ENCODE peak calls at places on chromosome 11, in four cellular contexts. One of them, this sample, is unnamed.

GRCh38 chr11:563812-564578 is 3.2 kb downstream of the RASSF7 start:
- DNase-seq in cardiac muscle cell: no peak
- DNase-seq in hepatocyte: no peak
- DNase-seq in left ventricle myocardium inferior: no peak
- DNase-seq in this sample: no peak

GRCh38 chr11:83006877-83007330 is 64.8 kb downstream of the RAB30 start:
- DNase-seq in cardiac muscle cell: no peak
- DNase-seq in hepatocyte: no peak
- DNase-seq in left ventricle myocardium inferior: no peak
- DNase-seq in this sample: no peak

GRCh38 chr11:6667733-6668374 is 12.2 kb upstream of the DCHS1 start:
- DNase-seq in cardiac muscle cell: peak
- DNase-seq in hepatocyte: no peak
- DNase-seq in left ventricle myocardium inferior: no peak
- DNase-seq in this sample: no peak

GRCh38 chr11:108239076-108239475 is 16.2 kb downstream of the ATM start:
- DNase-seq in cardiac muscle cell: no peak
- DNase-seq in hepatocyte: no peak
- DNase-seq in left ventricle myocardium inferior: no peak
- DNase-seq in this sample: no peak

GRCh38 chr11:78419327-78419726 is 1.7 kb upstream of the GAB2 start:
- DNase-seq in cardiac muscle cell: no peak
- DNase-seq in hepatocyte: peak
- DNase-seq in left ventricle myocardium inferior: peak
- DNase-seq in this sample: peak

GRCh38 chr11:107819361-107820014 is 39.1 kb downstream of the SLC35F2 start:
- DNase-seq in cardiac muscle cell: no peak
- DNase-seq in hepatocyte: no peak
- DNase-seq in left ventricle myocardium inferior: no peak
- DNase-seq in this sample: no peak

GRCh38 chr11:77710358-77710757 is 72.8 kb upstream of the CLNS1A start:
- DNase-seq in cardiac muscle cell: no peak
- DNase-seq in hepatocyte: no peak
- DNase-seq in left ventricle myocardium inferior: no peak
- DNase-seq in this sample: no peak

GRCh38 chr11:66336234-66337102 is at the start of gene RIN1:
- DNase-seq in cardiac muscle cell: peak
- DNase-seq in hepatocyte: peak
- DNase-seq in left ventricle myocardium inferior: no peak
- DNase-seq in this sample: peak

GRCh38 chr11:16881074-16881709 is 133.0 kb downstream of the PLEKHA7 start:
- DNase-seq in cardiac muscle cell: peak
- DNase-seq in hepatocyte: peak
- DNase-seq in left ventricle myocardium inferior: peak
- DNase-seq in this sample: no peak

GRCh38 chr11:19345848-19346681 is 105.3 kb upstream of the E2F8 start:
- DNase-seq in cardiac muscle cell: peak
- DNase-seq in hepatocyte: peak
- DNase-seq in left ventricle myocardium inferior: peak
- DNase-seq in this sample: no peak

GRCh38 chr11:123740787-123741158 is 687 bp downstream of the ZNF202 start:
- DNase-seq in cardiac muscle cell: peak
- DNase-seq in hepatocyte: peak
- DNase-seq in left ventricle myocardium inferior: no peak
- DNase-seq in this sample: peak

GRCh38 chr11:96199563-96200025 is 143.4 kb downstream of the MAML2 start:
- DNase-seq in cardiac muscle cell: no peak
- DNase-seq in hepatocyte: no peak
- DNase-seq in left ventricle myocardium inferior: no peak
- DNase-seq in this sample: no peak

GRCh38 chr11:3984896-3985295 is 109.7 kb upstream of the RRM1 start:
- DNase-seq in cardiac muscle cell: peak
- DNase-seq in hepatocyte: peak
- DNase-seq in left ventricle myocardium inferior: no peak
- DNase-seq in this sample: no peak

GRCh38 chr11:117058761-117059233 is 39.4 kb downstream of the SIK3 start:
- DNase-seq in cardiac muscle cell: no peak
- DNase-seq in hepatocyte: no peak
- DNase-seq in left ventricle myocardium inferior: no peak
- DNase-seq in this sample: no peak

GRCh38 chr11:30196400-30197206 is 34.2 kb upstream of the FSHB start:
- DNase-seq in cardiac muscle cell: peak
- DNase-seq in hepatocyte: peak
- DNase-seq in left ventricle myocardium inferior: peak
- DNase-seq in this sample: peak

GRCh38 chr11:125881291-125881690 is 6.2 kb upstream of the HYLS1 start:
- DNase-seq in cardiac muscle cell: no peak
- DNase-seq in hepatocyte: no peak
- DNase-seq in left ventricle myocardium inferior: no peak
- DNase-seq in this sample: no peak

GRCh38 chr11:119861160-119861559 is 132.2 kb upstream of the NECTIN1 start:
- DNase-seq in cardiac muscle cell: no peak
- DNase-seq in hepatocyte: no peak
- DNase-seq in left ventricle myocardium inferior: no peak
- DNase-seq in this sample: no peak

GRCh38 chr11:119144825-119145476 is 3.9 kb upstream of the ABCG4 start:
- DNase-seq in cardiac muscle cell: peak
- DNase-seq in hepatocyte: peak
- DNase-seq in left ventricle myocardium inferior: peak
- DNase-seq in this sample: peak

GRCh38 chr11:112581747-112582146 is 321.1 kb upstream of the PLET1 start:
- DNase-seq in cardiac muscle cell: no peak
- DNase-seq in hepatocyte: no peak
- DNase-seq in left ventricle myocardium inferior: no peak
- DNase-seq in this sample: no peak

GRCh38 chr11:10108901-10109665 is 184.9 kb downstream of the SBF2 start:
- DNase-seq in cardiac muscle cell: no peak
- DNase-seq in hepatocyte: peak
- DNase-seq in left ventricle myocardium inferior: no peak
- DNase-seq in this sample: no peak

GRCh38 chr11:5620606-5621521 is 3.9 kb upstream of the TRIM34 start:
- DNase-seq in cardiac muscle cell: peak
- DNase-seq in hepatocyte: peak
- DNase-seq in left ventricle myocardium inferior: no peak
- DNase-seq in this sample: peak

GRCh38 chr11:4863893-4864292 is 14.9 kb upstream of the OR51S1 start:
- DNase-seq in cardiac muscle cell: peak
- DNase-seq in hepatocyte: no peak
- DNase-seq in left ventricle myocardium inferior: no peak
- DNase-seq in this sample: no peak

GRCh38 chr11:57335343-57336110 is at the start of gene SSRP1:
- DNase-seq in cardiac muscle cell: peak
- DNase-seq in hepatocyte: peak
- DNase-seq in left ventricle myocardium inferior: peak
- DNase-seq in this sample: peak

DNA sequence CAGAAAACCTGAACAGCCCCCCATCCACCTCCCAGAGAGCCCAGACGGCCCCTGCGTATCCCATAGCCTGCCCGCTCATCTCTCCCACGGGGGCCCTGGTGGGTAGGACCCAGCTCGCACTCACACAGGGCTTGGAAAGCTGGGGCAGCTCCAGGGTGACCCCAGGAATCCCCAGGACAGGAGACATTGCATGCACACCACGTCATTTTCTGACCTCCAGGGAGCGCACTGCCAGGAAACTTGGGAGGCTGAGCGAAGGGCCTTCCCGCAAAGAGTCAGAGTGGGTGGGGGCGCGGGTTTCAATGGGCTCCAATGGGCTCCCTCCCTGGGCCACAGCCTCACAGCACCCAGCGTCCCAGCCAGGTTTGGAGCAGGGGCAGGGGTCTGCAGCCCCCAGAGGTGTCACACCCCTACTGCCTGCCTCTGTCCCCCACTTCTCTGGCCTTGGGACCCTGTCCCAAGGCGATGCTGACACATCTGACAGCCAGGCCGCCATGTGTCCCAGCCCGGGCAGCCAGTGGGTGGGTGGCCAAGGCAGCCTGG is 8.2 kb upstream of the SYT8 start:
- DNase-seq in cardiac muscle cell: no peak
- DNase-seq in hepatocyte: no peak
- DNase-seq in left ventricle myocardium inferior: no peak
- DNase-seq in this sample: peak
- TF ChIP-seq CTCF in cardiac muscle cell: peak
- TF ChIP-seq CTCF in hepatocyte: no peak
- TF ChIP-seq CTCF in left ventricle myocardium inferior: no peak
- TF ChIP-seq CTCF in this sample: no peak

GRCh38 chr11:44700009-44700408 is 26.8 kb upstream of the TSPAN18 start:
- DNase-seq in cardiac muscle cell: peak
- DNase-seq in hepatocyte: no peak
- DNase-seq in left ventricle myocardium inferior: no peak
- DNase-seq in this sample: no peak
- H3K27ac ChIP-seq in cardiac muscle cell: peak
- H3K27ac ChIP-seq in hepatocyte: no peak
- H3K27ac ChIP-seq in left ventricle myocardium inferior: peak
- H3K27ac ChIP-seq in this sample: no peak

DNA sequence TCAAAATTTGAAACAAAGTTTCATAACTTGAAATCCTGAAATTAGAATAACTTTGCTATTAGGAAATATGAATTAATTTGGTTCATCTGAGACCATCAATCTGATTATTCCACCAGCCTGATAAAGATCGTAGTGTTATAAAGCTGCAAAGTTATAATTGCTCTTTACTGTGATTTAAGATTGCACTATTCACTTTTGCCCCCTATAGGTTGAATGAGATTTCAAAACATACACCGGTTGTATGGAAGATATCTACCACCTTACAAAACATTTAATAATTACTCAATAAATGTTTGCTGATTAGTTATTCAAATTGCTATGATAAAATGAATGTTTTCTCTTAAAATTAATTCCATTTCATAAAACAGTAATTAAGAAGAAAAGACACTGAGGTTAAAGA is 26.1 kb downstream of the APIP start:
- DNase-seq in cardiac muscle cell: no peak
- DNase-seq in hepatocyte: no peak
- DNase-seq in left ventricle myocardium inferior: no peak
- DNase-seq in this sample: no peak
- TF ChIP-seq CTCF in cardiac muscle cell: peak
- TF ChIP-seq CTCF in hepatocyte: peak
- TF ChIP-seq CTCF in left ventricle myocardium inferior: peak
- TF ChIP-seq CTCF in this sample: peak

GRCh38 chr11:64534391-64534801 is 56.6 kb upstream of the SLC22A12 start:
- DNase-seq in cardiac muscle cell: no peak
- DNase-seq in hepatocyte: no peak
- DNase-seq in left ventricle myocardium inferior: no peak
- DNase-seq in this sample: no peak

GRCh38 chr11:64531906-64532312 is 59.1 kb upstream of the SLC22A12 start:
- DNase-seq in cardiac muscle cell: peak
- DNase-seq in hepatocyte: no peak
- DNase-seq in left ventricle myocardium inferior: no peak
- DNase-seq in this sample: no peak

GRCh38 chr11:64531422-64531821 is 59.6 kb upstream of the SLC22A12 start:
- DNase-seq in cardiac muscle cell: no peak
- DNase-seq in hepatocyte: no peak
- DNase-seq in left ventricle myocardium inferior: no peak
- DNase-seq in this sample: no peak

GRCh38 chr11:64534950-64535349 is 56.1 kb upstream of the SLC22A12 start:
- DNase-seq in cardiac muscle cell: no peak
- DNase-seq in hepatocyte: no peak
- DNase-seq in left ventricle myocardium inferior: no peak
- DNase-seq in this sample: no peak

DNA sequence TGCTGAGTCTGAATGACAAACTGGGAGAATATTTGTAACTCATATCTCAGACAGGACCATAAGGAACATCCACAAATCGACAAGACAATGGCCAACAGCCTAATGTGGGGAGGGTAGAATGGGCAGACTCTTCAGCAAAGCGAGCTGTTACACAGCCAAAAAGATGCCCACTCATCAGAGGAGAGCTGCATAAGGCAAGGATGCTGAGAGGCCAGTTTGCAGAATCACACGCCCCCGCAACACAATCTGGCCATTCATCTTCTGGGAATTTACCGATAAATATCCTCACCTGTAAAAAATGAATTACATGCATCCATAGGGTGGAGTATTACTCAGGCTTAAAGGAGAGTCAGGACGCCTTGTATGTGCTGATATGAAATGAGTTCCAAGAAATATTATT is 57.5 kb upstream of the SLC22A12 start:
- DNase-seq in cardiac muscle cell: no peak
- DNase-seq in hepatocyte: no peak
- DNase-seq in left ventricle myocardium inferior: no peak
- DNase-seq in this sample: no peak
- H3K27ac ChIP-seq in cardiac muscle cell: no peak
- H3K27ac ChIP-seq in hepatocyte: no peak
- H3K27ac ChIP-seq in left ventricle myocardium inferior: no peak
- H3K27ac ChIP-seq in this sample: no peak

GRCh38 chr11:86579406-86579731 is 93.0 kb downstream of the ME3 start:
- DNase-seq in cardiac muscle cell: no peak
- DNase-seq in hepatocyte: no peak
- DNase-seq in left ventricle myocardium inferior: no peak
- DNase-seq in this sample: no peak

GRCh38 chr11:86580535-86580934 is 91.9 kb downstream of the ME3 start:
- DNase-seq in cardiac muscle cell: no peak
- DNase-seq in hepatocyte: no peak
- DNase-seq in left ventricle myocardium inferior: no peak
- DNase-seq in this sample: no peak

GRCh38 chr11:86586307-86586706 is 86.1 kb downstream of the ME3 start:
- DNase-seq in cardiac muscle cell: no peak
- DNase-seq in hepatocyte: no peak
- DNase-seq in left ventricle myocardium inferior: no peak
- DNase-seq in this sample: no peak

GRCh38 chr11:86578727-86579405 is 93.5 kb downstream of the ME3 start:
- DNase-seq in cardiac muscle cell: no peak
- DNase-seq in hepatocyte: no peak
- DNase-seq in left ventricle myocardium inferior: no peak
- DNase-seq in this sample: no peak

DNA sequence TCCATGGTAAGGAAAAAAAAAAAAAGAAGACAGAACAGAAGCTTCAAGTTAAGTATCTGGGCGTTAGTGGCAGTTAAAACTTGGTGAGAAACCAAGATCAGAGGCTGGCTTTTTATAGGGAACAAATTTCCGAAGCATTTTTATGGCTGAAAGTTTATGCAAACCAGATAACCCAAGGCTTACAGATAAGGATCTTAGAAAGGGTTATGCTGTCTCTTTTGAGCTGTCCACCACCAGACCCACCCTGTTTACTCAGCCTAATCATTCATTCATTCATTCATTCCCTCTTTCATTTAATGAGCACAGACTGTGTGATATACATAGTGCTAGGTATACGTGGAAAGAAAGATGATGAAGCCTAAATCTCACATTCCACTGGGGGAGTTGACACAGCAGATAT is 89.5 kb downstream of the ME3 start:
- DNase-seq in cardiac muscle cell: no peak
- DNase-seq in hepatocyte: no peak
- DNase-seq in left ventricle myocardium inferior: no peak
- DNase-seq in this sample: no peak
- TF ChIP-seq CTCF in cardiac muscle cell: no peak
- TF ChIP-seq CTCF in hepatocyte: no peak
- TF ChIP-seq CTCF in left ventricle myocardium inferior: no peak
- TF ChIP-seq CTCF in this sample: no peak

GRCh38 chr11:76654310-76654851 is 16.2 kb downstream of the LRRC32 start:
- DNase-seq in cardiac muscle cell: no peak
- DNase-seq in hepatocyte: peak
- DNase-seq in left ventricle myocardium inferior: peak
- DNase-seq in this sample: peak
- H3K27ac ChIP-seq in cardiac muscle cell: peak
- H3K27ac ChIP-seq in hepatocyte: peak
- H3K27ac ChIP-seq in left ventricle myocardium inferior: peak
- H3K27ac ChIP-seq in this sample: peak

GRCh38 chr11:67700141-67700540 is 25.7 kb upstream of the ALDH3B2 start:
- DNase-seq in cardiac muscle cell: no peak
- DNase-seq in hepatocyte: no peak
- DNase-seq in left ventricle myocardium inferior: no peak
- DNase-seq in this sample: no peak
- TF ChIP-seq CTCF in cardiac muscle cell: no peak
- TF ChIP-seq CTCF in hepatocyte: no peak
- TF ChIP-seq CTCF in left ventricle myocardium inferior: no peak
- TF ChIP-seq CTCF in this sample: no peak

This sample was measured in colonic mucosa.